ENCODE peak calls at places on chromosomes 16 and 17, in four cellular contexts. A is stomach, P is breast epithelium, U is adrenal gland. Z is an unnamed sample. For H3K9me3, the result is how much of the 10 kb centered on the place peaks cover.

GRCh38 chr17:39653662-39654331 is 11.4 kb upstream of the TCAP start:
- DNase-seq in U (peak), A (peak), P (no peak), Z (peak)

GRCh38 chr17:69609495-69610315 is 195.2 kb downstream of the MAP2K6 start:
- DNase-seq in A (no peak), P (no peak), U (no peak), Z (peak)

GRCh38 chr17:2803971-2804370 is 7.7 kb downstream of the RAP1GAP2 start:
- DNase-seq in A (no peak), P (no peak), U (peak), Z (no peak)

GRCh38 chr17:66711403-66711802 is 123.5 kb upstream of the CACNG5 start:
- DNase-seq in U (peak), A (no peak), P (no peak), Z (no peak)

GRCh38 chr16:50396770-50397525 is 28.2 kb upstream of the BRD7 start:
- DNase-seq in U (no peak), A (no peak), P (no peak), Z (no peak)

GRCh38 chr17:3838206-3838605 is 7.8 kb downstream of the NCBP3 start:
- DNase-seq in U (no peak), A (peak), P (no peak), Z (no peak)

GRCh38 chr16:2210386-2211365 is at the start of gene BRICD5:
- DNase-seq in P (no peak), A (no peak), U (no peak), Z (peak)

GRCh38 chr16:69327585-69328310 is 2.6 kb downstream of the PDF start:
- DNase-seq in A (no peak), P (no peak), U (peak), Z (no peak)

GRCh38 chr16:2286550-2286949 is 18.6 kb upstream of the RNPS1 start:
- DNase-seq in P (no peak), U (no peak), A (no peak), Z (no peak)

GRCh38 chr17:5832886-5833285 is 237.3 kb upstream of the WSCD1 start:
- DNase-seq in U (no peak), P (no peak), A (no peak), Z (no peak)

GRCh38 chr17:14356043-14356637 is 55.3 kb downstream of the HS3ST3B1 start:
- DNase-seq in A (no peak), P (no peak), U (no peak), Z (no peak)

GRCh38 chr17:74785096-74785980 is 9.2 kb upstream of the NAT9 start:
- DNase-seq in P (no peak), A (no peak), U (no peak), Z (no peak)

GRCh38 chr17:68103148-68103547 is 67.6 kb downstream of the KPNA2 start:
- DNase-seq in P (no peak), U (no peak), A (no peak), Z (no peak)

GRCh38 chr17:46009681-46010596 is 10.9 kb downstream of the STH start:
- DNase-seq in U (no peak), P (no peak), A (no peak), Z (no peak)

GRCh38 chr17:81432873-81433451 is 37.7 kb downstream of the BAHCC1 start:
- DNase-seq in P (no peak), U (no peak), A (peak), Z (no peak)

GRCh38 chr17:55448681-55449080 is 27.0 kb upstream of the MMD start:
- DNase-seq in P (no peak), A (no peak), U (no peak), Z (no peak)

GRCh38 chr17:40177275-40177874 is at the start of gene RAPGEFL1:
- DNase-seq in A (peak), U (peak), P (peak), Z (peak)

GRCh38 chr16:84618428-84619102 is 687 bp upstream of the COTL1 start:
- DNase-seq in A (no peak), U (peak), P (peak), Z (no peak)

GRCh38 chr17:55584055-55584685 is 72.9 kb upstream of the SMIM36 start:
- DNase-seq in A (no peak), P (no peak), U (no peak), Z (no peak)

GRCh38 chr17:27530791-27531391 is 74.6 kb downstream of the KSR1 start:
- DNase-seq in A (no peak), U (no peak), P (no peak), Z (no peak)

GRCh38 chr17:45877467-45877866 is 16.9 kb upstream of the MAPT start:
- DNase-seq in A (no peak), U (no peak), P (no peak), Z (no peak)

GRCh38 chr17:68290955-68291835 is at the start of the genes ARSG and SLC16A6:
- DNase-seq in A (peak), U (peak), P (peak), Z (peak)

GRCh38 chr17:16456770-16457316 is 35.1 kb downstream of the LRRC75A start:
- DNase-seq in U (no peak), A (no peak), P (no peak), Z (peak)

GRCh38 chr17:66494023-66494803 is 191.8 kb downstream of the PRKCA start:
- DNase-seq in P (no peak), A (no peak), U (no peak), Z (no peak)

GRCh38 chr17:3887811-3888210 is 5.0 kb downstream of the CAMKK1 start:
- DNase-seq in P (no peak), A (no peak), U (no peak), Z (no peak)

GRCh38 chr16:50103764-50104163 is 38.0 kb downstream of the HEATR3 start:
- DNase-seq in P (no peak), U (no peak), A (no peak), Z (no peak)

GRCh38 chr17:64499805-64500486 is 3.1 kb upstream of the POLG2 start:
- DNase-seq in P (no peak), A (no peak), U (no peak), Z (no peak)

GRCh38 chr17:81961087-81961514 is at the start of gene NOTUM:
- DNase-seq in U (no peak), A (no peak), P (no peak), Z (no peak)

DNA sequence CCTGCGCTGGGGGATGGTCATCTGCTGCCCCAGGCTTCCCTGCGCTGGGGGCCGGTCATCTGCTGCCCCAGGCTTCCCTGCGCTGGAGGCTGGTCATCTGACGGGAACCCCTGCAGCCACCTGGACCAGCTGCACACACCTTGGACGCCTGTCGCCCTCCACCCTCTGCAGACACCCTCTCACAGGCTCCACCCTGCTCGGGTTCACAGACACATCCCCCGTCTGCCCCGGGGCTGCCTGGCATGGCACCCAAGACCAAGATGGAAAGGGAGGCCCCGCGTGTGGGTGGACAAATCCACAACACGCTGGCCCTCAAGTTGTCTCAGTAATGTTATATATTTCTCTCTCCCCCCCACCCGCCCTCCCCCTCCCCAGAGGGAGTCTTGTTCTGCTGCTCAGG is 89.6 kb downstream of the ANKRD11 start:
- DNase-seq in U (no peak), A (no peak), P (no peak), Z (no peak)
- TF ChIP-seq POLR2A in U (no peak), A (no peak), P (no peak), Z (no peak)

GRCh38 chr16:35149550-35149949 is 1690.1 kb downstream of the TP53TG3F start:
- DNase-seq in A (no peak), U (no peak), P (no peak), Z (no peak)
- H3K9me3 ChIP-seq in A (half or more), U (under half), P (under half), Z (under half)

DNA sequence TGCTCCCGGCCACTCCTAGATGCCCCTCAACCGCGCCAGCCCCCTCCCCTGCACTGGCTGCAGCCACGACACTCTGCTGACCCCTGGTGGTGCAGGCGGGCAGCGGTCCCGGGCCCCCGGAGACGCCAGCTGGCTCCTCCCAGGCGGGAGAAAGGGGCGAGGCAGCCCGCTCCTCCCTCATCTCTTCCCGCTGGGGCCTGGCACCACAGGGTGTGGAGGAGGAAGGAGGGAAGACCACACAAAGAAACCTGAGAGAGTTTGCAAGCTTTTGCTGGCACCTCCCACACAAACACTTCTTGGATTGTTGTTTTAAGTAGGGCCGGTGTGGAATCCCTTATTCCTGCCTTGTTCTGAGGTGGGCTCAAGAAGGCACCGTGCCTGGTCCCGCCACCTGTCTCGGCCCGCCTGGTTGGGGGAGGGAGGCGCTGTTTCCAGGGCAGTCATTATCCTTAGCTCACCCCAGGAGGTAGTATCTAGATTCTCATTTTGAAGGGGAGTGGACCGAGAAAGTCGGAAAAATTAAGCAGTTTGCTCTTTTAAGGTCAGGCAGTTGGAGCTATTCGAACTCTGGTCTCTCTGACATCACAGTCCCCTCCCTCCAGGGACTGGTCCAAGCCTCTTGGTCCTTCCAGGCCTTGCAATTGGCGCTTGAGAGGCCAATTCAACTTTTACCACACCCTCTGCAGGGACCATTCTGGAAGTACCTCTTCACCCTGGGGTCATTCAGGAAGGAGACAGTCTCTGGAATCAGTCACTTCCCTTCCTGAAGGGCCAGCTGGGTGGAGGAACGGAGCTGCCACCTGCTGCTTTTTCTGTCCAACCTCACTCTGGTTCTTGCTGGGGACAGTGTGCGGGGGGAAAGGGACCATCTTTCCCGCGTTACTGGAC is 951 bp upstream of the ANKRD13B start:
- DNase-seq in P (peak), A (peak), U (peak), Z (peak)
- H3K27ac ChIP-seq in P (peak), A (peak), U (peak), Z (peak)

GRCh38 chr16:31893824-31894223 is 20.2 kb downstream of the ZNF267 start:
- DNase-seq in A (no peak), U (no peak), P (no peak), Z (no peak)
- TF ChIP-seq POLR2A in A (no peak), U (no peak), P (no peak), Z (no peak)

GRCh38 chr16:998211-998610 is 16.6 kb downstream of the SOX8 start:
- DNase-seq in A (no peak), P (no peak), U (no peak), Z (no peak)
- H3K9me3 ChIP-seq in A (under half), P (under half), U (under half), Z (under half)

GRCh38 chr16:4486126-4486893 is 10.1 kb downstream of the HMOX2 start:
- DNase-seq in A (peak), P (no peak), U (no peak), Z (peak)

GRCh38 chr16:4488486-4488967 is 12.3 kb downstream of the HMOX2 start:
- DNase-seq in A (no peak), P (no peak), U (no peak), Z (no peak)

GRCh38 chr16:4489030-4489429 is 12.8 kb downstream of the HMOX2 start:
- DNase-seq in U (no peak), P (no peak), A (no peak), Z (no peak)

GRCh38 chr16:4491898-4492297 is 15.7 kb downstream of the HMOX2 start:
- DNase-seq in A (no peak), P (no peak), U (no peak), Z (no peak)

GRCh38 chr16:4487955-4488481 is 11.8 kb downstream of the HMOX2 start:
- DNase-seq in U (no peak), P (no peak), A (peak), Z (no peak)
- H3K27ac ChIP-seq in U (peak), P (peak), A (peak), Z (no peak)

DNA sequence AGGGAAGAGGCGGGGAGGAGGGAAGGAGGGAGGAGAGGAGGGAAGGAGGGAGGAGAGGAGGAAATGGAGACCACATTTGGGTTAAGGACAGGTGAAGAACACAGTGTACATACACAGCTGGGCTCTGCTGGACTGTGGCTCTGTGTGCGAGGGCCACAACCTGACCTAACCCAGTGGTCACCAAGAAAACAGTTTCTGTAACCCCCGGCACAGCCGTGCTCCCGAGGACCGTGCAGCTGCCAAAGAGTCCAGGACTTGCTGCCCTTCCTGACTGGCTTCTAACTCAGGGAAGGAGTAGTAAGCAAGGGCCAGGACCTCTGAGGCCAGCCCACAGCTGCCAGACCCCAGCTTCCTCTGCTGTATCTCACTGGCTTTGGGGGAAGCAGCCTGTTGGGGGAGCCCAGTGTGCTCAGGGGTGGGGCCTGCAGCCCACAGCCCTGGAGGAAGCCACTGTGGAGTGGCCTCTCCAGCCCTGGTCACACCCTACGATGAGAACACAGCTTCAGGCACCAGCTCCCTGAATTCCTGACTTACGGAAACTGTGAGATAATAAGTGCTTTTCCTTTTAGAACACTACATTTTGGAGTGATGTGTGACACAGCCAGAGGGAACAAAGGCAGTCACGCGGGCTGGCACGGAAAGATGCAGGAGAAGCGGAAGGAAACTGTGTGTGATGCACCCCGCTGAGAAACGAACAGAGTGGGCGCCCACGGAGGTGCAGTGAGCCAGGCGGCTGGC is 32.3 kb downstream of the SLC7A5 start:
- DNase-seq in U (no peak), P (no peak), A (no peak), Z (no peak)
- TF ChIP-seq POLR2A in U (no peak), P (no peak), A (no peak), Z (no peak)

GRCh38 chr16:22337849-22338248 is 36.6 kb downstream of the CDR2 start:
- DNase-seq in A (no peak), U (no peak), P (no peak), Z (no peak)

GRCh38 chr16:22337045-22337444 is 37.4 kb downstream of the CDR2 start:
- DNase-seq in P (no peak), U (no peak), A (no peak), Z (no peak)

GRCh38 chr16:22333457-22333994 is 36.3 kb downstream of the POLR3E start:
- DNase-seq in P (no peak), A (no peak), U (no peak), Z (no peak)

GRCh38 chr16:22335668-22336246 is 38.5 kb downstream of the POLR3E start:
- DNase-seq in A (no peak), P (no peak), U (no peak), Z (no peak)

DNA sequence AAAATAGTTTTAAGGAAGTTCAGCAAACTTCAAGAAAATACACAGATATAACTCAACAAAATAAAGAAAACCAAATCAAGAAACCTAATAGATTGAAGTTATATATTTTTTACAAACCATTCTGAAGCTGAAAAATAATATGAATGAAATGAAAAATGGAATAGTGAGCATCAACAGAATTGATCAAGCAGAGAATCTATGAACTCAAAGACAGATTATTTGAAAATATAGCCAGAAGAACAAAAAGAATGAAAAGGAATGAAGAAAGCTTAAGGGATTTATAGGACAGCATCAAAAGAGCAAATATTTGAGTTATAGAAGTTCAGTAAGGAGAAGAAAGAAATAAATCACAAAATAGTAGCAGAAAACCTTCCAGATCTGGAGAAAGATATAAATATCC is 37.8 kb downstream of the CDR2 start:
- DNase-seq in A (no peak), U (no peak), P (no peak), Z (no peak)
- H3K9me3 ChIP-seq in A (under half), U (under half), P (under half), Z (under half)

GRCh38 chr17:59097876-59098275 is 8.8 kb downstream of the TRIM37 start:
- DNase-seq in A (no peak), U (no peak), P (no peak), Z (no peak)

GRCh38 chr17:59093145-59093701 is 13.5 kb downstream of the TRIM37 start:
- DNase-seq in P (no peak), U (no peak), A (no peak), Z (no peak)

GRCh38 chr17:59094921-59095530 is 11.7 kb downstream of the TRIM37 start:
- DNase-seq in P (no peak), U (no peak), A (no peak), Z (no peak)

GRCh38 chr17:59093702-59094231 is 12.9 kb downstream of the TRIM37 start:
- DNase-seq in A (no peak), U (peak), P (no peak), Z (peak)
- H3K27ac ChIP-seq in A (no peak), U (no peak), P (peak), Z (no peak)

Z was measured in testis.